ENCODE peak calls at places on chromosome 13, in nine cellular contexts. E, G, F, H, N, K, I, L and Y are unnamed samples.

GRCh38 chr13:110006304-110006703 is 219.9 kb upstream of the IRS2 start:
- DNase-seq in I (peak), N (no peak), L (no peak), G (no peak), F (no peak), H (no peak), K (peak), E (peak), Y (no peak)

GRCh38 chr13:113404723-113405471 is 41.0 kb upstream of the GRTP1 start:
- DNase-seq in L (no peak), E (no peak), F (no peak), K (no peak), G (no peak), H (no peak), N (no peak), I (peak), Y (no peak)

GRCh38 chr13:61414686-61415664 is 674 bp downstream of the PCDH20 start:
- DNase-seq in L (no peak), N (peak), F (peak), E (peak), G (no peak), K (peak), I (peak), H (no peak), Y (no peak)

GRCh38 chr13:42084722-42085121 is 36.3 kb downstream of the DGKH start:
- DNase-seq in H (no peak), I (no peak), L (no peak), E (no peak), F (no peak), K (no peak), N (no peak), G (no peak), Y (no peak)

GRCh38 chr13:19587635-19588300 is 26.4 kb upstream of the TPTE2 start:
- DNase-seq in H (peak), N (no peak), E (peak), G (no peak), K (peak), L (peak), I (no peak), F (peak), Y (peak)

GRCh38 chr13:32446220-32446619 is 18.3 kb upstream of the N4BP2L1 start:
- DNase-seq in K (no peak), I (no peak), F (no peak), G (no peak), L (no peak), E (no peak), H (no peak), N (no peak), Y (no peak)

GRCh38 chr13:19181621-19182485 is at the start of gene TUBA3C:
- DNase-seq in K (no peak), G (peak), F (no peak), I (no peak), H (no peak), N (no peak), E (no peak), L (no peak), Y (no peak)

GRCh38 chr13:65265988-65266387 is 1964.1 kb downstream of the PCDH9 start:
- DNase-seq in N (no peak), G (no peak), E (no peak), I (no peak), K (no peak), F (no peak), L (no peak), H (no peak), Y (no peak)

GRCh38 chr13:106376411-106377112 is 158.9 kb downstream of the EFNB2 start:
- DNase-seq in G (no peak), L (no peak), K (peak), H (peak), I (no peak), E (no peak), F (peak), N (peak), Y (no peak)

GRCh38 chr13:79385694-79386093 is 20.4 kb downstream of the RBM26 start:
- DNase-seq in L (no peak), N (no peak), I (no peak), E (no peak), F (peak), K (no peak), H (peak), G (no peak), Y (peak)

GRCh38 chr13:30806784-30807183 is 71.4 kb downstream of the ALOX5AP start:
- DNase-seq in H (peak), N (no peak), G (no peak), I (no peak), K (peak), F (peak), L (no peak), E (no peak), Y (no peak)

GRCh38 chr13:93226065-93226622 is 463 bp upstream of the GPC6 start:
- DNase-seq in I (no peak), H (no peak), K (no peak), E (no peak), L (no peak), N (no peak), F (no peak), G (no peak), Y (no peak)

GRCh38 chr13:28337196-28338045 is 157.5 kb downstream of the FLT1 start:
- DNase-seq in I (no peak), L (no peak), E (no peak), G (no peak), N (no peak), K (no peak), F (peak), H (no peak), Y (no peak)

GRCh38 chr13:107803822-107804495 is 411.4 kb downstream of the LIG4 start:
- DNase-seq in L (no peak), H (no peak), K (no peak), N (no peak), F (no peak), I (no peak), E (no peak), G (no peak), Y (no peak)

GRCh38 chr13:111025310-111025709 is 89.8 kb upstream of the ARHGEF7 start:
- DNase-seq in I (no peak), G (no peak), E (no peak), L (no peak), N (no peak), F (no peak), K (no peak), H (no peak), Y (no peak)

GRCh38 chr13:84645196-84646071 is 763.2 kb upstream of the SLITRK1 start:
- DNase-seq in N (no peak), K (no peak), F (no peak), G (no peak), L (no peak), I (no peak), E (peak), H (peak), Y (no peak)

GRCh38 chr13:53266757-53267156 is 238.1 kb downstream of the OLFM4 start:
- DNase-seq in E (no peak), I (no peak), G (no peak), L (no peak), K (no peak), H (no peak), F (no peak), N (no peak), Y (no peak)

GRCh38 chr13:93345642-93346220 is 119.1 kb downstream of the GPC6 start:
- DNase-seq in H (no peak), G (no peak), K (no peak), I (no peak), N (no peak), L (no peak), F (no peak), E (no peak), Y (no peak)

GRCh38 chr13:50887153-50887552 is 22.4 kb upstream of the RNASEH2B start:
- DNase-seq in E (no peak), F (no peak), L (no peak), H (no peak), N (no peak), I (no peak), K (no peak), G (no peak), Y (no peak)

GRCh38 chr13:113967729-113968462 is 6.0 kb downstream of the C13orf46 start:
- DNase-seq in K (no peak), N (no peak), E (peak), I (peak), L (no peak), G (no peak), H (no peak), F (no peak), Y (no peak)

GRCh38 chr13:25347156-25347555 is 24.6 kb upstream of the ATP8A2 start:
- DNase-seq in I (no peak), K (no peak), L (no peak), F (no peak), N (no peak), E (no peak), G (no peak), H (no peak), Y (no peak)

GRCh38 chr13:32409561-32410440 is 18.1 kb downstream of the N4BP2L1 start:
- DNase-seq in I (peak), E (no peak), N (no peak), G (no peak), K (no peak), H (peak), L (peak), F (peak), Y (no peak)

GRCh38 chr13:37640499-37640898 is 41.9 kb upstream of the POSTN start:
- DNase-seq in G (no peak), E (no peak), L (no peak), K (peak), N (no peak), F (peak), I (no peak), H (peak), Y (peak)

GRCh38 chr13:49858183-49858856 is 65.8 kb upstream of the KPNA3 start:
- DNase-seq in N (peak), G (no peak), I (no peak), H (no peak), K (peak), F (no peak), L (no peak), E (peak), Y (no peak)

GRCh38 chr13:66218583-66218982 is 1011.6 kb downstream of the PCDH9 start:
- DNase-seq in E (no peak), I (no peak), L (no peak), F (no peak), G (no peak), N (no peak), H (no peak), K (no peak), Y (no peak)

GRCh38 chr13:52159159-52159982 is at the start of gene NEK3:
- DNase-seq in N (peak), G (peak), E (peak), H (peak), F (peak), K (peak), I (peak), L (peak), Y (peak)
- TF ChIP-seq POLR2A in N (peak), G (no peak), E (peak), H (peak), F (no peak), K (peak), I (peak), L (no peak), Y (peak)

DNA sequence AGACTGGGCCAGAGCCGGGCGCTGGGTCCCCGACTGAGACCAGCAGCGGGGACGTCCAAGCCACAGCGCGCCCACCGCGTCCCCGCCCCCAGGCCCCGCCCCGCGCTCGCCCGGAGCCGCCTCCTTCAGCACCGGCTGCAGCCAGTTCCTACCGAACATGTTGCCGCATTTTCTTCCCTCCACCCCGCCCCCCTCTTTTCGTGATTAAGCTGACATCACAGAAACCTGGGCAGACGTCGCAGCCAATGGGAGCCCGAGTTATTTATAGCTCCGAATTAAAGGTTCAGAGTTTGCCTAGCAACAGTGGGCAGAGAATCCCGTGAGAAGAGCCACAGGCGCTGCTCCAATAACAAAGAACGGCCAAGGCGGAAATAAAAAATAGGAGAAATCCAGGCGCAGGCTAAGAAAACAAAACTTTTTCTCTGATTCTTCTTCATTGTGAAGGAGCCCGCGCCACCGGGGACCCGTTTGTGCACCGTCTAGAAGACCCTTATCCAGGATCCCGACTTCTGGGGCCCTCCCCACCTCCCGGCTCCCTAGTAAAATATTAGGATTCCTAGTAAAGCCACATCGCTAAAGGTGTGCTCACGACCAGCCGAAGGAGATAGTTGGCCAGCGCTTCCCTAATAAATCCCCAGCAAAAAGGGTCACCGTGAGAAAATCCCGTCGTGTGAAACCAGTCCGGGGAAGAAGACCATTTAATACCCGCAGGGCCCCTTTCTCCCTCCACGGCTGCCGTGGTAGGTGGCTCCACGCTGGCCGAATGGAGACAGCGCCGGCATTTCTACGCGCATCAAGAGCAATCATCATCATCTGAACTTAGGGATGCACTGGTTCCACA is 61.7 kb downstream of the SERP2 start:
- DNase-seq in N (peak), E (peak), K (peak), L (peak), H (peak), G (peak), I (peak), F (peak), Y (peak)
- TF ChIP-seq POLR2A in N (peak), E (peak), K (peak), L (peak), H (no peak), G (peak), I (peak), F (no peak), Y (peak)

GRCh38 chr13:77698211-77699058 is 948 bp downstream of the SLAIN1 start:
- DNase-seq in K (no peak), I (peak), L (peak), N (peak), E (peak), G (no peak), H (peak), F (peak), Y (peak)
- TF ChIP-seq POLR2A in K (no peak), I (no peak), L (no peak), N (no peak), E (no peak), G (no peak), H (no peak), F (no peak), Y (no peak)

GRCh38 chr13:45331123-45331619 is 9.8 kb downstream of the TPT1 start:
- DNase-seq in G (no peak), L (no peak), K (no peak), N (no peak), H (peak), E (no peak), I (no peak), F (no peak), Y (no peak)
- TF ChIP-seq POLR2A in G (no peak), L (no peak), K (no peak), N (no peak), H (no peak), E (no peak), I (no peak), F (no peak), Y (peak)

GRCh38 chr13:102187313-102187712 is 214.5 kb downstream of the FGF14 start:
- DNase-seq in N (no peak), E (no peak), L (no peak), I (no peak), K (no peak), H (no peak), F (no peak), G (no peak), Y (no peak)
- TF ChIP-seq POLR2A in N (no peak), E (no peak), L (no peak), I (no peak), K (no peak), H (no peak), F (no peak), G (no peak), Y (no peak)

GRCh38 chr13:44918323-44919102 is 70.8 kb downstream of the NUFIP1 start:
- DNase-seq in G (peak), I (peak), E (peak), F (peak), H (peak), L (peak), N (peak), K (no peak), Y (peak)
- TF ChIP-seq POLR2A in G (peak), I (peak), E (peak), F (no peak), H (peak), L (peak), N (peak), K (peak), Y (peak)